ENCODE peak calls at places on chromosomes 7 and 10, in four cellular contexts. K is MM.1S, U is fibroblast of lung, X is GM10248. L is an unnamed sample.

GRCh38 chr7:114825423-114825951 is 96.4 kb upstream of the MDFIC start:
- DNase-seq in U (no peak), X (no peak), K (no peak), L (no peak)

GRCh38 chr7:150869467-150869866 is 17.1 kb downstream of the AOC1 start:
- DNase-seq in U (no peak), X (no peak), K (no peak), L (no peak)

GRCh38 chr7:5388273-5388866 is 35.3 kb downstream of the TNRC18 start:
- DNase-seq in X (no peak), U (no peak), K (no peak), L (no peak)

GRCh38 chr7:7535688-7536087 is at the start of gene COL28A1:
- DNase-seq in X (no peak), K (no peak), U (no peak), L (no peak)

GRCh38 chr7:38775503-38775902 is 133.5 kb downstream of the VPS41 start:
- DNase-seq in K (no peak), U (no peak), X (no peak), L (no peak)

GRCh38 chr10:45673074-45673628 is 579 bp upstream of the ZFAND4 start:
- DNase-seq in K (no peak), U (peak), X (no peak), L (peak)

GRCh38 chr7:135777626-135778398 is 29.2 kb upstream of the FAM180A start:
- DNase-seq in U (no peak), K (no peak), X (no peak), L (no peak)

GRCh38 chr7:54796853-54797252 is 37.8 kb upstream of the SEC61G start:
- DNase-seq in K (no peak), U (no peak), X (no peak), L (no peak)

GRCh38 chr10:93435621-93436385 is 46.3 kb downstream of the MYOF start:
- DNase-seq in U (peak), X (no peak), K (no peak), L (peak)

GRCh38 chr7:30925913-30926312 is 14.3 kb downstream of the AQP1 start:
- DNase-seq in U (no peak), K (no peak), X (no peak), L (no peak)

GRCh38 chr10:8594711-8595110 is 540.2 kb downstream of the GATA3 start:
- DNase-seq in K (no peak), U (no peak), X (no peak), L (no peak)

DNA sequence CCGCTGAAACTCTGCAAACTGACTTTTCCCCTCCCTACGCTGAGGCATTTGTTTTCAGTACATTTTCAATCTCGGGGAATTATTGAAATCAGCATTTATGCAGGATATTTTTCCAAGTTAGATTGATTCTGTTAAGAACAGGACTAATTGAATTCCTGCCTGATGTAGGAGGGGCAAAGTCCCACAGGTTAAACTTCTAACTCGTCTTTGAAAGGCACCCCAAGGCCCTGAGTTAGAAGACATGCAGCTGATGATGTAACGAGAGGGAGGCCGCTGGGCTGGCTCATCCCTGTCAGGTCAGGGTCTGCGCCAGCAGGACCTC is 253.1 kb downstream of the CELF2 start:
- DNase-seq in K (no peak), X (no peak), U (no peak), L (no peak)
- TF ChIP-seq CTCF in K (no peak), X (no peak), U (no peak), L (no peak)

GRCh38 chr10:21991785-21992184 is 11.7 kb downstream of the DNAJC1 start:
- DNase-seq in K (no peak), U (no peak), X (no peak), L (no peak)

GRCh38 chr10:21993360-21994001 is 10.0 kb downstream of the DNAJC1 start:
- DNase-seq in K (peak), U (peak), X (peak), L (no peak)

GRCh38 chr10:21990449-21990848 is 13.1 kb downstream of the DNAJC1 start:
- DNase-seq in K (peak), U (no peak), X (no peak), L (no peak)

GRCh38 chr10:21985541-21985940 is 18.0 kb downstream of the DNAJC1 start:
- DNase-seq in K (no peak), X (no peak), U (peak), L (no peak)

DNA sequence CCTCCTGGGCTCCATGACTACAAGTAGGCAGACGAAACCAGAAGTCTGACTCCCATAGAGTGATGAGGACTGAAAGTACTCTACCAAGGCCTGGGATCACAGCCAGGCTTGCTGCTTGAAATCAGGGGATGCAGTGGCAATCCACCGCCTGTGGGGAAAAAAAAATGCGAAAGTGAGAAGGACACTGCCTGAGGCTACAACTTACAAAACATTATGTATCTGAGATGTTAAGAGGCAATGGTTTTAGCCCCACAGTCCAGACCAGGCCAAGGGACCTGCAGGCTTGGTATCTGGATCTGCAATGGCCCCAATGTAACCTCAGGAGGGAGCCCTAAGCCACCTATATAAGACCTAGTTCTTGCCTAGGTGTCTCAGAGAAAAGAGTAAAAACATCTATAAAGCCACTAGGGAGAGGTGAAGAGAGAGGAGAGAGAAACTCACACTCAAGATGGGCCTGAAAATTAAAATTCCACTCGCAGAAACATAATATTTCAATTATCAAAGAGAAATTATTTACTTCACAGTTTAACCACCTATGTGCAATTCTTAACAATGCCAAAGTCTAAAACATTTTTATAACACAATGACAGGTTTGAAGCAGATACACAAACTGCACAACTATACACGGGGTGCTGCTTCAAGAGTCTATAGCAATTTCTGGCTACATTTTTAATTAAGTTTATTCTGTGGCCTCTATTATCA is 13.9 kb downstream of the DNAJC1 start:
- DNase-seq in U (peak), X (peak), K (peak), L (no peak)
- TF ChIP-seq CTCF in U (no peak), X (peak), K (peak), L (peak)

DNA sequence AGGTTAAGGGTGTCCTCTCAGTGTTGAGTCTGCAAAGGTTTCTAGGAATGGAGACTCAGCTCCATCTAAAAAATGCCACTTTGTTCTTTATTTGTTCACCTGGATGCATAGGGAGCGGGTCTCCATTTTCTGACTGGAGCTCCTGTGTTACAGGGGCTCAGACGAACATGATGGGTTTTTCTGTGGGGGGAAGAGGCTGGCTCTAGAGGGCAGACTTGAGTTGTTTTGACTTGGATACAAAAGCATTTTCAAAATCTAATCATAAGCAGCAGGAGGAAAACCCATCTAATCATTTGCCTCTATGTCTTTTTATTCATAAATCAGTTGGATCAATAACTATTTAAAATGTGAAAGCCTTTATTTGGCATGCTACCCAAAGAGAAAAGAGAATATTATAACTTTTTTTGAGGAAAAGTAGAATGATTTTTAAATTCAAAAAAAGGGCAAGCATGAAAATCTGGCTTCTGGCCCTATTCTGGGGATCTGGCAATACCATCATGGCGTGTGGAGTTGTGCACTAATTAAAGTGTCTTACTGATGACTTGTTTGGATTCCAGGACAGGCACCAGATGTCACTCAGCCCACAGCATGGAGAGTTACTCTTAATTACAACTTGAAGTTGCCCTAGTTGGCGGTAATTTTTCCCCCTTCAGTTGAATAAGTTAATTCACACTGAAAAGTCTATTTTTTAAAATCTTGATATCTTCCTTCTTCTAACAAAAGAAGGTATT is 594.9 kb downstream of the REEP3 start:
- DNase-seq in K (peak), U (peak), X (peak), L (no peak)
- TF ChIP-seq CTCF in K (peak), U (peak), X (peak), L (peak)

DNA sequence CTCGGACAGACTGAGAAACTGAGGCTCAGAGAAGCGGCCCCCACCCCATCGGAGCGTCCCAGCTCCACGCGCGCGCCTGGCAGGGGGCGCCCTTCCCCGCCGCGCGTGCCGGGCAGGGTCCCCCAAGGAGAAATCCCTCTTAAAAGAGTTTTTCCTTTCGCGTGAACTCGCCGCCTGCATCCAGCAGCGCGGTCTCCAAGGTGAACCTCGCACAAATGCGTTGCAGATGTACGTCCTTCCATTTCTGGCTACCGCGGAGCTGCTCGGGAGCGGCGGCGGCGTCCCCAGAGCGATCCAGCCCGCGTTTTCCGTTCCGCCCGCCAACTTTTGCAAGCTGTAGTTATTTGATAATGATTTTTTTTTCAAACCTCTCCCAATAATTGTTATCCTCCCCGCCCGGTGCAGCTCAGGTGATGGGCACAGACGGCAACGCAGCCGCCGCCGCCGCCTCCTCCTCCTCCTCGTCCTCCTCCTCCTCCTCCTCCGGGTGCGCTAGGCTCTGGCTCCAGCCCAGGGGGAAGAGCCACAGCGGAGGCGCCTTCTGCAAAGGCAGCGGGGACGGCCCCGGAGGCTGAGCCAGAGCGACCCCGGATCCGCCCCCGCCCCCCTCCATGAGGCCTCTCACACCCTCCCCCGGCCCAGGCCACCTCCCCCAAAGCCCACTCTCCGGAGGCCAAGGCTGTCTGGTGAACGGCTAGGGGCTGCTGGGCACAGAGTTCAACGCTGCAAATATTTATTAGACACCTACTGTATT is 74.0 kb upstream of the CUX1 start:
- DNase-seq in K (peak), U (peak), X (peak), L (no peak)
- TF ChIP-seq CTCF in K (peak), U (peak), X (peak), L (peak)

DNA sequence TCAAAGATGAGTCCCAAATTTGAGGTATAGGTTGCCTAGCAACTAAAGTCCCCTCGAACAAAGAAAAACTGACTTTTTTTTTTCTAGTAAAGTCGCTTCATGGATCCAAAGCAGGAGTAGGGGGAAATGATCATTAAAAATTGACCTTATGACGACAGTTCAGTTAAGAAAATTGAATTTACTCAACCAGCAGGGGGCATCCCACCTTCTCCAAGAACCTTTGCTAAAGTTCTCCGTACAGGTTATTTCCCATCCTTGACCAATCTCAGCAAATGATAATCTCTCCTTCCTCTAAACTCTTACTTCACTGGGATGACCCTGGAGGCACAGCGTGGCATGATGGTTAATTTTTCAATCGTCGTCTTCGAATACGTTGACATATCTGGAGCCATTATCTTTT is 228.3 kb downstream of the CALN1 start:
- DNase-seq in K (no peak), U (no peak), X (no peak), L (no peak)
- TF ChIP-seq CTCF in K (no peak), U (no peak), X (no peak), L (no peak)

DNA sequence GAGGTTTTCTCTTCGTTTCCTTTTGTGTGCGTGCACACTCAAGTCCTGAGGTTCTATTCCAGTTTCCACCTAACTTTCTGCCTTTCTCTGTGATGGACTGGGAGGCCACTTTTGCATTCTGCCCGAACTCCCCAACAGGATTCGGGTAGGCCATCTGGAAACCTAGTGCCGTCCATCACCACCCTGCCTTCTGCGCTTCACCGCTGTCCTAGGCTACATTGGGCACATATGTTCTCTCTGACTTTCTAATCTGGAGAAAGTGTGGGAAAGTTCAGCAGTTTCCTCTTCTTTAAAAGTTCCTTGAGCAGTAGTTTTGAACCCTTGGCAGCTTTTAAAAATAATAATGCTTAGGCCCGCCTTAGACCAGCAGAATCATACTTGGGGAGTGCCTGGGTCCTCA is 46.8 kb downstream of the SHH start:
- DNase-seq in U (no peak), X (no peak), K (no peak), L (no peak)
- TF ChIP-seq CTCF in U (no peak), X (no peak), K (no peak), L (no peak)

GRCh38 chr10:124647421-124648130 is 96.6 kb downstream of the FAM53B start:
- DNase-seq in X (peak), U (peak), K (peak), L (no peak)
- TF ChIP-seq CTCF in X (peak), U (no peak), K (peak), L (peak)